ENCODE peak calls at places on chromosomes 13 and 19, in four cellular contexts. W is left cardiac atrium, Q is AG09319, Y is NCI-H524. G is an unnamed sample.

GRCh38 chr13:106917673-106918652 is 350.0 kb upstream of the ARGLU1 start:
- DNase-seq in W (peak), Q (peak), Y (peak), G (peak)

GRCh38 chr13:46753917-46754316 is 43.0 kb downstream of the ESD start:
- DNase-seq in W (no peak), Q (no peak), Y (no peak), G (no peak)

GRCh38 chr13:39462456-39462855 is 140.5 kb downstream of the LHFPL6 start:
- DNase-seq in W (no peak), Q (no peak), Y (no peak), G (no peak)

GRCh38 chr19:45123440-45123850 is 30.5 kb downstream of the PPP1R37 start:
- DNase-seq in W (no peak), Q (no peak), Y (peak), G (peak)

GRCh38 chr19:29273000-29273691 is 60.2 kb upstream of the UQCRFS1 start:
- DNase-seq in W (no peak), Q (no peak), Y (no peak), G (no peak)

GRCh38 chr13:57874530-57874929 is 243.0 kb downstream of the PCDH17 start:
- DNase-seq in W (peak), Q (no peak), Y (no peak), G (no peak)

GRCh38 chr19:44587863-44588752 is 25.3 kb upstream of the IGSF23 start:
- DNase-seq in W (no peak), Q (peak), Y (no peak), G (no peak)

GRCh38 chr13:95117092-95117491 is 184.2 kb downstream of the ABCC4 start:
- DNase-seq in W (no peak), Q (no peak), Y (no peak), G (no peak)

GRCh38 chr13:50128406-50129048 is 113.3 kb downstream of the KCNRG start:
- DNase-seq in W (no peak), Q (no peak), Y (no peak), G (no peak)

GRCh38 chr13:51761638-51762350 is 42.2 kb downstream of the DHRS12 start:
- DNase-seq in W (peak), Q (no peak), Y (no peak), G (no peak)

GRCh38 chr13:113759525-113760137 is 605 bp downstream of the TMEM255B start:
- DNase-seq in W (peak), Q (no peak), Y (no peak), G (no peak)

GRCh38 chr13:51105046-51105445 is 6.0 kb downstream of the C13orf42 start:
- DNase-seq in W (no peak), Q (no peak), Y (no peak), G (no peak)

GRCh38 chr13:100443998-100444328 is 144.6 kb downstream of the GGACT start:
- DNase-seq in W (no peak), Q (no peak), Y (no peak), G (no peak)

GRCh38 chr19:6100284-6100915 is 9.9 kb downstream of the RFX2 start:
- DNase-seq in W (no peak), Q (no peak), Y (no peak), G (no peak)

GRCh38 chr19:12159773-12160414 is 3.0 kb upstream of the ZNF136 start:
- DNase-seq in W (no peak), Q (no peak), Y (no peak), G (no peak)

GRCh38 chr19:16369664-16370576 is 45.3 kb downstream of the KLF2 start:
- DNase-seq in W (no peak), Q (no peak), Y (no peak), G (no peak)

GRCh38 chr13:90281709-90282108 is 1065.8 kb upstream of the MIR17HG start:
- DNase-seq in W (no peak), Q (no peak), Y (no peak), G (no peak)

GRCh38 chr19:10690351-10690781 is 10.9 kb upstream of the QTRT1 start:
- DNase-seq in W (no peak), Q (no peak), Y (no peak), G (no peak)